ENCODE peak calls at places on chromosome 22, in five cellular contexts. G is K562, I is IMR-90, N is A549, J is H1. C is an unnamed sample.

GRCh38 chr22:49208768-49209252 is 618.9 kb downstream of the BRD1 start:
- DNase-seq in G (peak; percentile 17), I (no peak), N (no peak), J (no peak), C (no peak)

GRCh38 chr22:24089951-24090350 is 78.8 kb downstream of the CABIN1 start:
- DNase-seq in G (no peak), I (no peak), N (no peak), J (no peak), C (no peak)

GRCh38 chr22:42269407-42270177 is 861 bp downstream of the TCF20 start:
- DNase-seq in G (peak; percentile 72), I (no peak), N (peak; percentile 64), J (no peak), C (peak; percentile 67)

GRCh38 chr22:49240016-49240380 is 587.7 kb downstream of the BRD1 start:
- DNase-seq in G (no peak), I (no peak), N (no peak), J (no peak), C (no peak)

GRCh38 chr22:41940853-41941765 is 5.8 kb downstream of the CENPM start:
- DNase-seq in G (peak; percentile 79), I (peak; percentile 91), N (peak; percentile 74), J (no peak), C (peak; percentile 66)

GRCh38 chr22:45090364-45090960 is 73.3 kb upstream of the NUP50 start:
- DNase-seq in G (no peak), I (peak; percentile 65), N (peak; percentile 69), J (peak; percentile 44), C (peak; percentile 26)

GRCh38 chr22:50485221-50486131 is 1.2 kb upstream of the MIOX start:
- DNase-seq in G (peak; percentile 16), I (no peak), N (no peak), J (no peak), C (peak; percentile 35)

GRCh38 chr22:35424761-35425160 is 24.8 kb downstream of the MCM5 start:
- DNase-seq in G (no peak), I (no peak), N (no peak), J (no peak), C (no peak)

GRCh38 chr22:26585104-26585790 is 4.7 kb downstream of the TPST2 start:
- DNase-seq in G (peak; percentile 68), I (peak; percentile 79), N (peak; percentile 22), J (no peak), C (no peak)

GRCh38 chr22:17205432-17205831 is 13.8 kb downstream of the ADA2 start:
- DNase-seq in G (no peak), I (no peak), N (no peak), J (no peak), C (no peak)

GRCh38 chr22:44797181-44797720 is 44.9 kb downstream of the ARHGAP8 start:
- DNase-seq in G (no peak), I (no peak), N (no peak), J (no peak), C (no peak)

GRCh38 chr22:44689915-44690524 is 12.0 kb upstream of the PRR5 start:
- DNase-seq in G (no peak), I (no peak), N (no peak), J (no peak), C (no peak)

GRCh38 chr22:43066844-43067385 is 22.3 kb downstream of the TTLL1 start:
- DNase-seq in G (no peak), I (peak; percentile 58), N (no peak), J (no peak), C (no peak)

GRCh38 chr22:48302657-48303359 is 1524.9 kb downstream of the BRD1 start:
- DNase-seq in G (no peak), I (no peak), N (no peak), J (no peak), C (no peak)

GRCh38 chr22:43848366-43849171 is 13.7 kb downstream of the SULT4A1 start:
- DNase-seq in G (no peak), I (peak; percentile 52), N (peak; percentile 16), J (no peak), C (no peak)

GRCh38 chr22:47204002-47204979 is 441.8 kb downstream of the TBC1D22A start:
- DNase-seq in G (no peak), I (no peak), N (no peak), J (no peak), C (no peak)

GRCh38 chr22:33887173-33887572 is 33.1 kb downstream of the LARGE1 start:
- DNase-seq in G (no peak), I (no peak), N (no peak), J (no peak), C (no peak)

GRCh38 chr22:37294747-37295146 is 12.4 kb downstream of the CYTH4 start:
- DNase-seq in G (no peak), I (no peak), N (no peak), J (no peak), C (no peak)

GRCh38 chr22:37298748-37299495 is 16.6 kb downstream of the CYTH4 start:
- DNase-seq in G (no peak), I (no peak), N (no peak), J (no peak), C (no peak)

GRCh38 chr22:37293172-37293571 is 10.9 kb downstream of the CYTH4 start:
- DNase-seq in G (no peak), I (no peak), N (no peak), J (no peak), C (no peak)

GRCh38 chr22:37295213-37295886 is 13.0 kb downstream of the CYTH4 start:
- DNase-seq in G (no peak), I (no peak), N (no peak), J (no peak), C (no peak)

DNA sequence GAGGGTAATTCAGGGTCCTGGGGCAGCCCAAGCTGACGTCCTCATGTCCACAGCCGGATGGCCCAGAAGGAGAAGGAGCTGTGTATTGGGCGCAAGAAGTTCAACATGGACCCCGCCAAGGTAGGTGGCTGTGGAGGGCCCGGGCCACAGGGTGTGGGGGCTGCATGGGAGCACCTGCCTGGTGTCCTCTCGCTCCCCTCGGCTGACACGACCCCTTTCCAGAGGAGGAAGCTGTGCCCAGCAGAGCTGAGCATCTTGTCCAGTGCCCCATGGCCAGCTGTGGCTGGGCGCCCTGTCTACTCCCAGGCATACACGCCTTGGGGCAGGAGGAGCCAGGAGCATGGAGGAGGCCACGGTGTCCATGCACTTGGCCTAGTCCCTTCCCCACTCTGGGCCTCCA is 13.6 kb downstream of the CYTH4 start:
- DNase-seq in G (no peak), I (no peak), N (no peak), J (no peak), C (no peak)
- H3K4me1 ChIP-seq in G (peaks cover 12% of the 10 kb centered on the region), I (no peaks in the 10 kb centered on the region), N (no peaks in the 10 kb centered on the region), J (no peaks in the 10 kb centered on the region), C (no peaks in the 10 kb centered on the region)

GRCh38 chr22:19961868-19962245 is 20.2 kb upstream of the TXNRD2 start:
- DNase-seq in G (no peak), I (no peak), N (no peak), J (no peak), C (no peak)
- TF ChIP-seq MAFK in G (no peak), I (no peak), N (no peak), J (no peak), C (no peak)

DNA sequence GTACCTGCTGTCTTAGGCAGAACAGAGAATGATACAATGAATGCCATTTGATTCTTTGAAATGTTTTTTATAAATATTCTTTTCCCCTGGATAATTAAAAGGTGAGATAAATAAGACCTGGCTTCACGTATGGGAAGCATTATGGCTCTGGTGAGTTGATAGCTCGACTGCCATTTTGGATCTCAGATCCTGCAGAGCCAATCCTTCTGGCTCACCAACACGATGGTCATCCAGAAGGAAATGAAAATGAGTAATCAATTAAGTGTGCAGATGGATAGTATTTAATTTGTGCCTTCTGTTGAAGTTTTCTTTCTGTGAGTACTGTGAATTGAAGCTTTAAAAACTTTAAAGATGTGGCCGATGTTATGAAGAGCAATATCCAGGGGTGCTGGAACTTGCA is 2.7 kb downstream of the TNRC6B start:
- DNase-seq in G (no peak), I (no peak), N (no peak), J (no peak), C (no peak)
- H3K4me1 ChIP-seq in G (peaks cover 15% of the 10 kb centered on the region), I (peaks cover 11% of the 10 kb centered on the region), N (peaks cover 50% of the 10 kb centered on the region), J (peaks cover 12% of the 10 kb centered on the region), C (peaks cover 63% of the 10 kb centered on the region)

DNA sequence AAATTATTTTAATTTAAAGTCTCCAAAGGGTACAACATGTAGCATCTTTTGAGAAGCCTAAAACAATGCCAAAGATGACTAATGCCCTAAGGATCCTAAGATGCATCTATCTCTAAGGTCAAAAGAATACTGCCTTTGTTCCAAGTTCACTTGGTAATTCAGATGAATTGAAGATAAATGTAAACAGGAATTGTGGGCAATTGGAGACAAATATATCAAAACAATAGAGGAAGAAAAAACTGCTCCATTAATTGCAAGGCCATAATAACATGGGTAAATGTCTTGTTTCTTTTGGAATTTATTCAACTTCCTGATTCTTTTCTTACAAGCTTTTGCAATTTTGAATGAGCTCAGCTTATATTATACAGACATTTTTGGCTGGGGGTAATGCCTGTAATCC is 338.6 kb downstream of the TTC28 start:
- DNase-seq in G (no peak), I (peak; percentile 12), N (no peak), J (no peak), C (no peak)
- TF ChIP-seq MAFK in G (no peak), I (no peak), N (no peak), J (no peak), C (no peak)

GRCh38 chr22:22158965-22159364 is 85.6 kb upstream of the VPREB1 start:
- DNase-seq in G (no peak), I (no peak), N (no peak), J (no peak), C (no peak)
- H3K4me1 ChIP-seq in G (no peaks in the 10 kb centered on the region), I (no peaks in the 10 kb centered on the region), N (no peaks in the 10 kb centered on the region), J (no peaks in the 10 kb centered on the region), C (peaks cover 8% of the 10 kb centered on the region)

GRCh38 chr22:37486224-37486845 is at the start of gene MFNG:
- DNase-seq in G (peak; percentile 45), I (peak; percentile 6), N (peak; percentile 54), J (no peak), C (peak; percentile 64)
- TF ChIP-seq MAFK in G (no peak), I (no peak), N (no peak), J (no peak), C (no peak)

GRCh38 chr22:40043793-40044101 is 49.0 kb downstream of the FAM83F start:
- DNase-seq in G (no peak), I (no peak), N (no peak), J (no peak), C (no peak)

GRCh38 chr22:40046126-40046525 is 51.4 kb downstream of the FAM83F start:
- DNase-seq in G (no peak), I (no peak), N (no peak), J (no peak), C (no peak)

GRCh38 chr22:40043086-40043485 is 48.3 kb downstream of the FAM83F start:
- DNase-seq in G (no peak), I (no peak), N (no peak), J (no peak), C (no peak)

GRCh38 chr22:40044102-40044869 is 49.5 kb downstream of the FAM83F start:
- DNase-seq in G (peak; percentile 97), I (peak; percentile 99), N (peak; percentile 98), J (peak; percentile 97), C (peak; percentile 98)

GRCh38 chr22:40044870-40045834 is 50.4 kb downstream of the FAM83F start:
- DNase-seq in G (peak; percentile 62), I (peak; percentile 15), N (peak; percentile 25), J (no peak), C (peak; percentile 20)
- H3K4me1 ChIP-seq in G (peaks cover 12% of the 10 kb centered on the region), I (no peaks in the 10 kb centered on the region), N (peaks cover 4% of the 10 kb centered on the region), J (peaks cover 7% of the 10 kb centered on the region), C (peaks cover 16% of the 10 kb centered on the region)

C was measured in HepG2.